ENCODE peak calls at places on chromosomes 11 and 22, in eight cellular contexts. N is nephron progenitor cell, L is dorsolateral prefrontal cortex, V is astrocyte, I is T-helper 2 cell, U is tibial artery, H is mucosa of gallbladder, Z is occipital lobe. Y is an unnamed sample.

GRCh38 chr11:3894128-3894731 is 38.8 kb downstream of the STIM1 start:
- DNase-seq in L (no peak), I (no peak), U (no peak), N (no peak), H (no peak), Z (no peak), V (no peak), Y (no peak)

GRCh38 chr11:203056-203944 is 3.9 kb downstream of the BET1L start:
- DNase-seq in L (peak), V (no peak), N (no peak), I (no peak), H (peak), Z (no peak), U (no peak), Y (no peak)

GRCh38 chr11:74678591-74679512 is 52.4 kb downstream of the CHRDL2 start:
- DNase-seq in H (no peak), Z (no peak), L (no peak), N (no peak), I (no peak), V (peak), U (peak), Y (no peak)

GRCh38 chr11:110069158-110069737 is 23.9 kb upstream of the ZC3H12C start:
- DNase-seq in I (no peak), U (no peak), L (no peak), H (peak), N (no peak), V (peak), Z (no peak), Y (peak)

GRCh38 chr11:46315783-46316563 is 31.3 kb upstream of the DGKZ start:
- DNase-seq in Z (no peak), H (peak), L (no peak), I (no peak), N (no peak), V (no peak), U (no peak), Y (peak)

GRCh38 chr11:93939084-93939780 is 81.9 kb upstream of the HEPHL1 start:
- DNase-seq in N (no peak), I (no peak), Z (no peak), V (peak), U (no peak), H (no peak), L (no peak), Y (peak)

GRCh38 chr11:80436547-80436946 is 995.7 kb upstream of the TENM4 start:
- DNase-seq in L (no peak), I (no peak), V (no peak), H (no peak), U (no peak), Z (no peak), N (no peak), Y (no peak)

GRCh38 chr11:9550209-9550628 is 23.3 kb upstream of the WEE1 start:
- DNase-seq in U (no peak), L (no peak), Z (no peak), V (no peak), H (no peak), I (no peak), N (no peak), Y (no peak)

GRCh38 chr11:2794419-2794795 is 91.2 kb downstream of the CDKN1C start:
- DNase-seq in U (no peak), V (no peak), I (peak), Z (no peak), N (no peak), L (peak), H (no peak), Y (no peak)

GRCh38 chr11:124605719-124606118 is 5.5 kb upstream of the PANX3 start:
- DNase-seq in L (no peak), I (no peak), N (no peak), V (no peak), Z (no peak), H (no peak), U (no peak), Y (no peak)

GRCh38 chr11:106466441-106467190 is 389.2 kb downstream of the AASDHPPT start:
- DNase-seq in H (no peak), Z (no peak), I (no peak), L (no peak), U (no peak), N (no peak), V (peak), Y (no peak)

GRCh38 chr11:16110862-16111261 is 245.5 kb downstream of the SOX6 start:
- DNase-seq in N (no peak), H (no peak), U (no peak), V (no peak), I (no peak), Z (no peak), L (no peak), Y (no peak)

GRCh38 chr11:121207485-121208115 is 85.0 kb upstream of the SC5D start:
- DNase-seq in H (no peak), I (no peak), U (no peak), V (no peak), L (no peak), Z (no peak), N (no peak), Y (no peak)

GRCh38 chr11:133905677-133906156 is 51.1 kb downstream of the IGSF9B start:
- DNase-seq in Z (no peak), H (no peak), U (peak), L (peak), N (no peak), V (no peak), I (no peak), Y (no peak)

GRCh38 chr11:60771879-60772525 is 13.1 kb upstream of the MS4A10 start:
- DNase-seq in L (no peak), V (no peak), I (no peak), U (no peak), Z (no peak), N (no peak), H (no peak), Y (no peak)

GRCh38 chr11:12404461-12404860 is 27.1 kb downstream of the PARVA start:
- DNase-seq in V (no peak), I (no peak), H (no peak), U (no peak), Z (no peak), L (no peak), N (no peak), Y (no peak)

GRCh38 chr11:131408011-131408640 is 37.7 kb downstream of the NTM start:
- DNase-seq in U (no peak), V (peak), L (peak), N (peak), Z (no peak), H (peak), I (no peak), Y (peak)

GRCh38 chr11:22193348-22194051 is 615 bp downstream of the ANO5 start:
- DNase-seq in H (peak), Z (peak), I (no peak), N (peak), L (peak), U (peak), V (peak), Y (no peak)

GRCh38 chr22:46749682-46750529 is 11.9 kb upstream of the CERK start:
- DNase-seq in Z (no peak), L (no peak), U (no peak), H (no peak), N (no peak), V (no peak), I (no peak), Y (no peak)

GRCh38 chr11:133894956-133895549 is 49.7 kb upstream of the SPATA19 start:
- DNase-seq in U (peak), I (no peak), N (peak), L (no peak), Z (no peak), V (peak), H (no peak), Y (no peak)

GRCh38 chr11:721913-722811 is 16.1 kb downstream of the EPS8L2 start:
- DNase-seq in N (no peak), U (peak), H (no peak), Z (no peak), L (no peak), V (no peak), I (no peak), Y (no peak)

Y was measured in NCI-H226.